ENCODE peak calls at places on chromosomes 3 and 15, in seven cellular contexts. X is endodermal cell, J is mammary epithelial cell, A is pancreas, T is right cardiac atrium, D is A549, S is heart right ventricle. M is an unnamed sample.

GRCh38 chr3:82143661-82144405 is 382.4 kb upstream of the GBE1 start:
- DNase-seq in X (no peak), J (peak), A (no peak), T (no peak), D (no peak), S (no peak), M (no peak)

GRCh38 chr3:134326760-134327593 is 47.3 kb downstream of the AMOTL2 start:
- DNase-seq in X (peak), J (peak), A (no peak), T (no peak), D (peak), S (no peak), M (no peak)

GRCh38 chr3:66215106-66215505 is 5.7 kb upstream of the SLC25A26 start:
- DNase-seq in X (no peak), J (no peak), A (no peak), T (no peak), D (no peak), S (no peak), M (no peak)

GRCh38 chr3:129942296-129942695 is 32.2 kb upstream of the TRH start:
- DNase-seq in X (peak), J (peak), A (peak), T (peak), D (peak), S (peak), M (no peak)

GRCh38 chr3:86973440-86973839 is 17.5 kb downstream of the VGLL3 start:
- DNase-seq in X (no peak), J (peak), A (no peak), T (no peak), D (peak), S (no peak), M (no peak)

GRCh38 chr15:67822537-67823370 is 2.6 kb upstream of the SKOR1 start:
- DNase-seq in X (peak), J (no peak), A (no peak), T (no peak), D (peak), S (no peak), M (no peak)

GRCh38 chr3:43162573-43163084 is 56.8 kb upstream of the POMGNT2 start:
- DNase-seq in X (peak), J (no peak), A (no peak), T (no peak), D (no peak), S (no peak), M (no peak)

GRCh38 chr3:195461518-195462307 is 18.9 kb upstream of the ACAP2 start:
- DNase-seq in X (peak), J (no peak), A (no peak), T (no peak), D (no peak), S (no peak), M (no peak)

GRCh38 chr15:45132844-45133560 is 3.2 kb downstream of the DUOX1 start:
- DNase-seq in X (no peak), J (peak), A (no peak), T (no peak), D (no peak), S (no peak), M (no peak)

GRCh38 chr15:45732544-45733130 is 97.8 kb downstream of the SQOR start:
- DNase-seq in X (no peak), J (no peak), A (no peak), T (peak), D (no peak), S (peak), M (no peak)

GRCh38 chr3:196648856-196649255 is 9.4 kb downstream of the NRROS start:
- DNase-seq in X (no peak), J (no peak), A (no peak), T (no peak), D (no peak), S (no peak), M (no peak)

GRCh38 chr3:193400304-193400703 is 21.8 kb upstream of the ATP13A5 start:
- DNase-seq in X (no peak), J (no peak), A (peak), T (no peak), D (no peak), S (no peak), M (no peak)

GRCh38 chr3:182284793-182285192 is 508.5 kb upstream of the ATP11B start:
- DNase-seq in X (peak), J (no peak), A (no peak), T (no peak), D (no peak), S (no peak), M (no peak)

GRCh38 chr3:100171211-100171700 is 57.0 kb upstream of the FILIP1L start:
- DNase-seq in X (no peak), J (no peak), A (no peak), T (no peak), D (no peak), S (no peak), M (no peak)

GRCh38 chr3:197539651-197540051 is 16.1 kb downstream of the BDH1 start:
- DNase-seq in X (peak), J (peak), A (no peak), T (no peak), D (no peak), S (no peak), M (peak)

GRCh38 chr15:41205315-41205714 is 25.2 kb downstream of the EXD1 start:
- DNase-seq in X (no peak), J (no peak), A (no peak), T (no peak), D (no peak), S (no peak), M (no peak)

GRCh38 chr3:175208316-175208715 is 349.2 kb downstream of the NAALADL2 start:
- DNase-seq in X (no peak), J (no peak), A (no peak), T (no peak), D (no peak), S (no peak), M (no peak)

GRCh38 chr15:35481992-35482391 is 64.0 kb downstream of the DPH6 start:
- DNase-seq in X (peak), J (peak), A (no peak), T (no peak), D (peak), S (no peak), M (peak)

GRCh38 chr3:36895488-36896409 is 49.1 kb downstream of the TRANK1 start:
- DNase-seq in X (no peak), J (no peak), A (no peak), T (no peak), D (no peak), S (no peak), M (no peak)

GRCh38 chr3:167100200-167100599 is 279.9 kb downstream of the ZBBX start:
- DNase-seq in X (no peak), J (no peak), A (no peak), T (no peak), D (no peak), S (no peak), M (no peak)

GRCh38 chr3:50122661-50123391 is 32.3 kb upstream of the SEMA3F start:
- DNase-seq in X (no peak), J (no peak), A (peak), T (no peak), D (no peak), S (no peak), M (no peak)

GRCh38 chr3:10557783-10558373 is 52.5 kb upstream of the ATP2B2 start:
- DNase-seq in X (peak), J (peak), A (no peak), T (no peak), D (peak), S (no peak), M (no peak)

GRCh38 chr3:43023766-43024165 is 44.7 kb downstream of the GASK1A start:
- DNase-seq in X (peak), J (no peak), A (no peak), T (no peak), D (no peak), S (no peak), M (no peak)

GRCh38 chr3:128906804-128907525 is 27.5 kb downstream of the ACAD9 start:
- DNase-seq in X (no peak), J (no peak), A (no peak), T (no peak), D (no peak), S (no peak), M (no peak)

GRCh38 chr15:91412529-91412928 is 312.5 kb downstream of the SV2B start:
- DNase-seq in X (no peak), J (peak), A (no peak), T (no peak), D (no peak), S (no peak), M (no peak)

GRCh38 chr3:116743062-116743461 is 33.5 kb downstream of the TUSC7 start:
- DNase-seq in X (no peak), J (no peak), A (peak), T (no peak), D (no peak), S (no peak), M (no peak)

GRCh38 chr3:180250172-180250571 is 213.4 kb upstream of the PEX5L start:
- DNase-seq in X (no peak), J (peak), A (no peak), T (no peak), D (no peak), S (no peak), M (no peak)

DNA sequence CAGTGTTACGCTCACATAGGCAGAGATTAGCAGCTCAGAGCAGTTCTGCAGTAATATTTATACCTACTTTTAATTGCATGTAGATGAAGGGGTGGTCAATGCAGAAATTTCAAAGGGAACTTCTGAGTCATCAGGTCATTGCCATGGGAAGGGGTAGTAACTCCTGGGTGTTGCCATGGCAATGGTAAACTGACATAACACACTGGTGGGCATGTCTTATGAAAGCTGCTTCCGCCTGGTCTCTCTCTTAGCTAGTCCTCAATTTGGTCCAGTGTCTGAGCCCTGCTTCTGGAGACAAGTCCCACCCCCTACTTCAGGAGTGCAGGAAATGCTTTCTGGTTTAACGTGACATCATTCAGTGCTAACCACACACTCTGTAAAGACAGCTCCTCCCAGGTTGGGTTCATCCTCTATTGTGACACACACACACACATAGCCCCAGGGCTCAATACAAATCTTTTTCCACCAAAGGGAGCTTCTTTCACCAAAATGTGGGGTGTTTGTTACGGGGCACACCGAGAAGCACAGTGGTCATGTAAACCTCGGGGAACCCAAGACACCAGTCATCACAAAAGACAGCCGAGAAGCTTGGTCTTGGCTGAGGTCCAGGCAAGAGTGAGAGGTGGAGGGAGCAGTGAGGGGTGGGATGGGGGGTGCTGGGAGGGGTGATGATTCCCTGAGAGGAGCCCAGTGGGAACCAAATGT is 74.5 kb downstream of the TLE3 start:
- DNase-seq in X (peak), J (peak), A (no peak), T (no peak), D (peak), S (no peak), M (peak)
- H3K4me3 ChIP-seq in X (no peak), J (no peak), A (no peak), T (no peak), D (no peak), S (no peak), M (no peak)

GRCh38 chr3:51680663-51681230 is 9.7 kb downstream of the TEX264 start:
- DNase-seq in X (no peak), J (no peak), A (no peak), T (no peak), D (no peak), S (no peak), M (no peak)

GRCh38 chr3:51681453-51681852 is 10.4 kb downstream of the TEX264 start:
- DNase-seq in X (no peak), J (peak), A (no peak), T (peak), D (no peak), S (peak), M (no peak)

GRCh38 chr3:51682079-51682478 is 11.0 kb downstream of the TEX264 start:
- DNase-seq in X (peak), J (peak), A (peak), T (no peak), D (peak), S (peak), M (peak)

GRCh38 chr3:51683566-51683965 is 12.5 kb downstream of the TEX264 start:
- DNase-seq in X (no peak), J (no peak), A (no peak), T (no peak), D (no peak), S (no peak), M (no peak)

GRCh38 chr3:51682526-51682925 is 11.5 kb downstream of the TEX264 start:
- DNase-seq in X (no peak), J (no peak), A (no peak), T (no peak), D (no peak), S (no peak), M (no peak)
- H3K27ac ChIP-seq in X (no peak), J (no peak), A (no peak), T (no peak), D (no peak), S (peak), M (no peak)

DNA sequence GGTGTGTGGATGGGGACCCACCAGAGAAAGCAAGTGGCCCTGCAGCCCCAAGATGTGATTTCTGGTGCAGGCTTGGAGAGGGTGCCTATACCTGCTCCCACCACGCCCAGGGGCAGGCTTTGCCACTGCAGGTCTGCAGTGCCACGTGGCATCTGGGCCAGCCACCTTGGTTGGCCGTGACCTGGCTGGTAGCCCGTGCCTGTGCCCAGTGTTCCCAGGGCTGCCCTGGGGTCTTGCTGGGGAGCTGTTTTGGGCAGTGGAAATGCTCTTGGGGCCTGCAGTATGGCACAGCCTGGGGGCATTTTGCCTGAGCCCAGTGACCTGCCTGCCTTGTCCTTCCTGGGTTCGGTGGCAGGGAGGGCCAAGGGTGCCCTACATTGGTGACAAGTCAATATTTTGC is 203.4 kb downstream of the UBE3A start:
- DNase-seq in X (no peak), J (no peak), A (no peak), T (peak), D (no peak), S (no peak), M (no peak)
- H3K4me3 ChIP-seq in X (no peak), J (no peak), A (no peak), T (no peak), D (no peak), S (no peak), M (no peak)

DNA sequence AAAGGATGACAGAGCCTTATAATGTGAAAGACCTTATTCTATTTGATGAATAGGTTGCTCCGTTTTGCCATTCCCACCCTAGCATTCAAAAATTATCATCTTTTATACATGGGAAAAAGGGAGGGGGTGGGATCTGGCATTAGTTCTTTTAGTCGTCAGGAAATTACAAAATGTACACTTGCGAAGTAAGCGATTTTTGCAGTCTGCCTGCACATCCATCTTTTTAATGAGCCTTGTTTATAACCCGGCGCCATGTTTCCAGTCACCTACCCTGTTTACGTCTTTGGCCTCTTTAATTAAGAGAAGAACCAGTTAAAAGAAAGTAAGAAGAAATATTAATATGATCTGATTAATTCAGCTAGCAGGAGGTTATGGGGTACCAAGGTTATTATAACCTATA is 961.3 kb upstream of the NR2F2 start:
- DNase-seq in X (no peak), J (no peak), A (no peak), T (no peak), D (no peak), S (no peak), M (no peak)
- H3K27ac ChIP-seq in X (no peak), J (no peak), A (no peak), T (no peak), D (no peak), S (no peak), M (no peak)

DNA sequence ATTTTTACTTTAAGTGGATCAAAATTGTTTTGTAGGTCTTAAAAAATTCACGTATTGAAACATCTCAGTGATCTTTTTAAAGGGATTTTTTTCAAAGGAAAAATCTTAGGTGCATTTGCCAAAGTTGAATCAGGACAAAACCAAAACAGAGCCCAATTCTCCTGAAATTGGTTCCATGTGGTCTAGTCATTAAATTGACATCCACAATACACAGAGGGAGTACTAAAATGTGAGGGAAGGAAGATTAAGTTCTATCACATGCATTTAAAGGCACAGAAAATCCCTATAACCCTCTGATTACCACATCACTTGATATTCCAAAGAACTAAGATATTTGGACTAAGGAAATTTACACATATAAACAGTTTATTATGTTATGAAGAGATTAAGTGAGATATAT is 39.3 kb upstream of the HDC start:
- DNase-seq in X (no peak), J (no peak), A (no peak), T (no peak), D (no peak), S (no peak), M (no peak)
- H3K4me3 ChIP-seq in X (no peak), J (no peak), A (no peak), T (no peak), D (no peak), S (no peak), M (no peak)

M was measured in keratinocyte.